ENCODE peak calls at places on chromosomes 11 and 22, in five cellular contexts. One of them, this sample, is unnamed.

GRCh38 chr11:126397016-126397415 is 41.5 kb downstream of the ST3GAL4 start:
- DNase-seq in prostate gland: no peak
- DNase-seq in cardiac muscle cell: no peak
- DNase-seq in right atrium auricular region: no peak
- DNase-seq in pancreas: peak; percentile 3
- DNase-seq in this sample: no peak

GRCh38 chr11:18743900-18744514 is 18.0 kb upstream of the IGSF22 start:
- DNase-seq in prostate gland: no peak
- DNase-seq in pancreas: no peak
- DNase-seq in cardiac muscle cell: no peak
- DNase-seq in right atrium auricular region: no peak
- DNase-seq in this sample: no peak

GRCh38 chr22:49158741-49159564 is 668.7 kb downstream of the BRD1 start:
- DNase-seq in pancreas: peak; percentile 43
- DNase-seq in right atrium auricular region: no peak
- DNase-seq in prostate gland: no peak
- DNase-seq in cardiac muscle cell: no peak
- DNase-seq in this sample: no peak

GRCh38 chr11:32427935-32428664 is 7.2 kb downstream of the WT1 start:
- DNase-seq in cardiac muscle cell: no peak
- DNase-seq in pancreas: no peak
- DNase-seq in right atrium auricular region: no peak
- DNase-seq in prostate gland: no peak
- DNase-seq in this sample: no peak

GRCh38 chr11:102599642-102600261 is 25.4 kb downstream of the MMP20 start:
- DNase-seq in prostate gland: no peak
- DNase-seq in cardiac muscle cell: peak; percentile 82
- DNase-seq in pancreas: no peak
- DNase-seq in right atrium auricular region: no peak
- DNase-seq in this sample: no peak

GRCh38 chr11:23288001-23288783 is 427.9 kb upstream of the CCDC179 start:
- DNase-seq in cardiac muscle cell: no peak
- DNase-seq in prostate gland: no peak
- DNase-seq in right atrium auricular region: no peak
- DNase-seq in pancreas: no peak
- DNase-seq in this sample: peak; percentile 90

GRCh38 chr11:6724013-6724412 is 40.9 kb upstream of the MRPL17 start:
- DNase-seq in prostate gland: no peak
- DNase-seq in cardiac muscle cell: no peak
- DNase-seq in pancreas: no peak
- DNase-seq in right atrium auricular region: no peak
- DNase-seq in this sample: no peak

GRCh38 chr11:35357893-35358292 is 61.5 kb downstream of the SLC1A2 start:
- DNase-seq in cardiac muscle cell: no peak
- DNase-seq in prostate gland: no peak
- DNase-seq in pancreas: no peak
- DNase-seq in right atrium auricular region: peak; percentile 26
- DNase-seq in this sample: no peak

GRCh38 chr22:36467946-36468345 is 13.5 kb downstream of the TXN2 start:
- DNase-seq in prostate gland: no peak
- DNase-seq in cardiac muscle cell: peak; percentile 96
- DNase-seq in right atrium auricular region: no peak
- DNase-seq in pancreas: no peak
- DNase-seq in this sample: no peak

GRCh38 chr11:33692013-33692504 is 8.6 kb downstream of the C11orf91 start:
- DNase-seq in prostate gland: peak; percentile 70
- DNase-seq in pancreas: no peak
- DNase-seq in cardiac muscle cell: peak; percentile 97
- DNase-seq in right atrium auricular region: peak; percentile 94
- DNase-seq in this sample: peak; percentile 61

GRCh38 chr11:22432331-22433065 is 94.3 kb downstream of the SLC17A6 start:
- DNase-seq in pancreas: peak; percentile 64
- DNase-seq in cardiac muscle cell: peak; percentile 83
- DNase-seq in right atrium auricular region: peak; percentile 56
- DNase-seq in prostate gland: no peak
- DNase-seq in this sample: no peak

GRCh38 chr11:104609297-104609696 is 289.0 kb downstream of the CASP12 start:
- DNase-seq in cardiac muscle cell: peak; percentile 85
- DNase-seq in prostate gland: peak; percentile 4
- DNase-seq in right atrium auricular region: no peak
- DNase-seq in pancreas: no peak
- DNase-seq in this sample: no peak

GRCh38 chr22:45688606-45689080 is 17.0 kb downstream of the ATXN10 start:
- DNase-seq in right atrium auricular region: no peak
- DNase-seq in cardiac muscle cell: peak; percentile 91
- DNase-seq in pancreas: no peak
- DNase-seq in prostate gland: peak; percentile 40
- DNase-seq in this sample: peak; percentile 26

GRCh38 chr11:63931045-63931444 is 7.8 kb upstream of the NAA40 start:
- DNase-seq in prostate gland: no peak
- DNase-seq in pancreas: no peak
- DNase-seq in cardiac muscle cell: peak; percentile 16
- DNase-seq in right atrium auricular region: no peak
- DNase-seq in this sample: no peak

GRCh38 chr11:9210224-9210921 is 54.8 kb downstream of the DENND5A start:
- DNase-seq in pancreas: no peak
- DNase-seq in right atrium auricular region: no peak
- DNase-seq in prostate gland: no peak
- DNase-seq in cardiac muscle cell: no peak
- DNase-seq in this sample: no peak

GRCh38 chr11:9208726-9209501 is 56.2 kb downstream of the DENND5A start:
- DNase-seq in prostate gland: no peak
- DNase-seq in pancreas: no peak
- DNase-seq in right atrium auricular region: no peak
- DNase-seq in cardiac muscle cell: no peak
- DNase-seq in this sample: no peak

GRCh38 chr11:9206496-9206895 is 58.7 kb downstream of the DENND5A start:
- DNase-seq in pancreas: no peak
- DNase-seq in prostate gland: no peak
- DNase-seq in right atrium auricular region: no peak
- DNase-seq in cardiac muscle cell: peak; percentile 79
- DNase-seq in this sample: no peak

GRCh38 chr11:9205596-9205995 is 59.6 kb downstream of the DENND5A start:
- DNase-seq in cardiac muscle cell: no peak
- DNase-seq in prostate gland: no peak
- DNase-seq in right atrium auricular region: no peak
- DNase-seq in pancreas: no peak
- DNase-seq in this sample: no peak

DNA sequence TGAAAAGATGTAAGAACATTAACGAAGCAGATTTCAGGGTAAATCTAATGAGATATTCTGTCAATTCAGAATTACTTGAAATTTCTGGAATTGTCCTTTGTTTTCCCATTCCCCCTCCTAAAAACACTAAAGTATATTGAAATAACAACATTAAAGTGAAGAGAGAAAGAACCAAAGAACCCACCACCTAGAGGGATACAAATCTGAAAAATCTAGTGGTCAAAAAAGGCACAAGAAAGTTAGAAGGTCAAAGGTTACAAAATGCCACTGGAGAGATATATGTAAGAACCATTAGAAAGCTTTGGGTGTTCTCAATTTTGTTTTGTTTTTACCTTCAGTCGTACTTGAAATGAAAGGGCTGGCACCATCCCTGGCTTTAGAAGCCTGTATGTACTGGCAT is 57.9 kb downstream of the DENND5A start:
- DNase-seq in cardiac muscle cell: no peak
- DNase-seq in pancreas: no peak
- DNase-seq in prostate gland: no peak
- DNase-seq in right atrium auricular region: no peak
- DNase-seq in this sample: no peak
- H3K4me3 ChIP-seq in cardiac muscle cell: no peak overlapping the region
- H3K4me3 ChIP-seq in pancreas: no peak overlapping the region
- H3K4me3 ChIP-seq in prostate gland: no peak overlapping the region
- H3K4me3 ChIP-seq in right atrium auricular region: no peak overlapping the region
- H3K4me3 ChIP-seq in this sample: no peak overlapping the region

GRCh38 chr11:78202733-78203167 is 14.0 kb downstream of the USP35 start:
- DNase-seq in pancreas: no peak
- DNase-seq in right atrium auricular region: no peak
- DNase-seq in prostate gland: no peak
- DNase-seq in cardiac muscle cell: no peak
- DNase-seq in this sample: no peak
- TF ChIP-seq CTCF in pancreas: no peak
- TF ChIP-seq CTCF in right atrium auricular region: no peak
- TF ChIP-seq CTCF in prostate gland: no peak
- TF ChIP-seq CTCF in cardiac muscle cell: no peak
- TF ChIP-seq CTCF in this sample: no peak

DNA sequence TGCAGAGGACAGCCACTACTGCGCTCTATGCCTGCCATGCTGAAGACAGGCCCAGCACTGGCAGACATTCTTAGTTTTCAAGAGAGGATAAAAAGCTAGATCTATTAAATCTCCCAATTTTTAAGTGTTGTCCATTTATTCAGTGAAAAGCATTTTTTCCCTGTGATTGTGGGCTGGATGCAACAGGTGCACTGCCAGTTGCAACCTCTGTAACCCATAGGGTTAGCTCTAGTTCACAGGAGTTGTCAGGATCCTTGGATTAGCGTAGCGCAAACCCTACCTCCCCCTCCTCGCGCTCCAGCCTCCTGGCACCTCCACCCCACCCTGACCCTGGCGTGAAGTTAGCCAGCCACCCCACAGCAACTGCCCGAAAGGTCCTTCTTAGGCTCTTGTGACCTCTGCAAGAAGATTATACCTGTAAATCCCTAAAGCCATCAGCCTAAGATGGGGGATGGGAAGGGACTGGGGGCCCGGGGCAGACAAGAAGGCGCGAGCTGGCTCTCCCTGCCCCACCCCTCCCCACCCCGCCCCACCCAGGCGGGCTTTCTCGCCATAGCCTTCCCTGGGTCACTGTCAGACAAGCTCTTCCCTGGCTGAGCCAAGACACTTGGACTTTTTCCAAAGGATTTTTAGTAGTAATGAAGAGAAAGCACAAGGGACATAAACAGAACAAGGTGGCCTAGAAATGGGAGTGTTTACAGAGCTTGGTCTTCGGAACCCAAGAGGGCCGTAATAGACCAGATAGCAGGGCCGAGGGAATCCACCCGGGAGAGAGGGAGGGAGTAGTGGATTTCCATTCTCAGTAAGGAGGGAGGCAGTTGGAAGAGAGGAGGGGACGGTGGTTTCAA is 31.0 kb downstream of the EIF3F start:
- DNase-seq in pancreas: no peak
- DNase-seq in right atrium auricular region: no peak
- DNase-seq in cardiac muscle cell: no peak
- DNase-seq in prostate gland: no peak
- DNase-seq in this sample: no peak
- H3K4me3 ChIP-seq in pancreas: peak overlapping the region; percentile 37
- H3K4me3 ChIP-seq in right atrium auricular region: peak overlapping the region; percentile 68
- H3K4me3 ChIP-seq in cardiac muscle cell: peak overlapping the region; percentile 44
- H3K4me3 ChIP-seq in prostate gland: peak overlapping the region; percentile 46
- H3K4me3 ChIP-seq in this sample: no peak overlapping the region

GRCh38 chr22:19035474-19036228 is 86.6 kb downstream of the DGCR2 start:
- DNase-seq in right atrium auricular region: no peak
- DNase-seq in pancreas: peak; percentile 52
- DNase-seq in prostate gland: no peak
- DNase-seq in cardiac muscle cell: peak; percentile 12
- DNase-seq in this sample: no peak
- TF ChIP-seq CTCF in right atrium auricular region: no peak
- TF ChIP-seq CTCF in pancreas: no peak
- TF ChIP-seq CTCF in prostate gland: no peak
- TF ChIP-seq CTCF in cardiac muscle cell: no peak
- TF ChIP-seq CTCF in this sample: no peak

DNA sequence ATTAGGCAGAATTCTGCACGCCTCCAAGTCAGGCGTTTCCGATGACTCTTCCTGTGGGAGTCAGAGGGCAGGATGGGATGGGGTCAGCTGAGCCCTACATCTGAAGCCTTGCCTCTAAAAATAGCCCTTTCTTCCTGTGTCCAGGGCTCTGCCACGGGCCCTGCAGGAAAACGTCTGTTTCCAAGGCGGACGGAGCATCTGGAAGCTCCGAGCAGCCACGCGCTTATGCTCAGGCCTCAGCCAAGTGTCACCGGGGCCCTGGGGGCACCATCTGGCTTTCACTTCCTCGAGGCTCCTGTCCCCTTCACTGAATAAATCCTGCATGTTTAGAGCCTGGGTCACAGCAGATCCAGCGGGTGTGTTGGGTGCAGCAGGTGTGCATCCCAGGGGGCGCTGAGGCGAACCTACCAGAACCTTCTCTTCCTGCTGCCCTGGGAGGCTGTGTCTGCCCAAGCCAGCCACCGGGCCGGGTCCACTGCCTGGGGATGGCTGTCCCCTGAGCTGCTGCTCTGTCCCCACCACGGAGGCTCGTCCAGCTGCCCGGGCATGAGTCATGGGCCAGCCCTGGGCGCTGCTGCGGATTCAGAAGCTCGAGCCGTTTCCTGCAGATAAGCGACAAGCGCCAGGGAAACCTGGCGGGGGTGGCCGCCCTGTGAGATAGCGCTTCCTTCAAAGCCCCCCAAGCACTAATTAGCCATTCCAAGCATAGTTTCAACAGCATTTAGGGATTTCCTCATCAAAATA is 32.0 kb upstream of the LINC01488 start:
- DNase-seq in pancreas: peak; percentile 64
- DNase-seq in prostate gland: no peak
- DNase-seq in cardiac muscle cell: peak; percentile 68
- DNase-seq in right atrium auricular region: peak; percentile 91
- DNase-seq in this sample: no peak
- H3K4me3 ChIP-seq in pancreas: no peak overlapping the region
- H3K4me3 ChIP-seq in prostate gland: no peak overlapping the region
- H3K4me3 ChIP-seq in cardiac muscle cell: no peak overlapping the region
- H3K4me3 ChIP-seq in right atrium auricular region: no peak overlapping the region
- H3K4me3 ChIP-seq in this sample: no peak overlapping the region

GRCh38 chr22:35023692-35024363 is 42.1 kb upstream of the ISX start:
- DNase-seq in right atrium auricular region: no peak
- DNase-seq in cardiac muscle cell: peak; percentile 55
- DNase-seq in pancreas: peak; percentile 95
- DNase-seq in prostate gland: peak; percentile 70
- DNase-seq in this sample: no peak

GRCh38 chr22:35021166-35021565 is 44.8 kb upstream of the ISX start:
- DNase-seq in cardiac muscle cell: no peak
- DNase-seq in pancreas: no peak
- DNase-seq in prostate gland: peak; percentile 90
- DNase-seq in right atrium auricular region: no peak
- DNase-seq in this sample: peak; percentile 71

GRCh38 chr22:35020517-35020916 is 45.4 kb upstream of the ISX start:
- DNase-seq in prostate gland: no peak
- DNase-seq in right atrium auricular region: no peak
- DNase-seq in cardiac muscle cell: no peak
- DNase-seq in pancreas: no peak
- DNase-seq in this sample: no peak

GRCh38 chr22:35022291-35022690 is 43.7 kb upstream of the ISX start:
- DNase-seq in right atrium auricular region: no peak
- DNase-seq in pancreas: no peak
- DNase-seq in prostate gland: no peak
- DNase-seq in cardiac muscle cell: no peak
- DNase-seq in this sample: no peak

GRCh38 chr22:35024364-35024692 is 41.6 kb upstream of the ISX start:
- DNase-seq in prostate gland: no peak
- DNase-seq in cardiac muscle cell: no peak
- DNase-seq in right atrium auricular region: no peak
- DNase-seq in pancreas: no peak
- DNase-seq in this sample: no peak
- TF ChIP-seq CTCF in prostate gland: no peak
- TF ChIP-seq CTCF in cardiac muscle cell: no peak
- TF ChIP-seq CTCF in right atrium auricular region: no peak
- TF ChIP-seq CTCF in pancreas: no peak
- TF ChIP-seq CTCF in this sample: no peak

This sample was measured in LNCaP clone FGC.